ENCODE peak calls at places on chromosomes 12 and 14, in four cellular contexts. One of them, this sample, is unnamed.

GRCh38 chr12:95328708-95329107 is 111.1 kb downstream of the VEZT start:
- DNase-seq in mesenchymal stem cell: no peak
- DNase-seq in NCI-H2107: no peak
- DNase-seq in memory B cell: no peak
- DNase-seq in this sample: no peak

GRCh38 chr14:78153069-78153351 is 17.2 kb upstream of the NRXN3 start:
- DNase-seq in memory B cell: no peak
- DNase-seq in NCI-H2107: no peak
- DNase-seq in mesenchymal stem cell: no peak
- DNase-seq in this sample: no peak

GRCh38 chr12:81543621-81544139 is 215.5 kb downstream of the PPFIA2 start:
- DNase-seq in mesenchymal stem cell: no peak
- DNase-seq in NCI-H2107: no peak
- DNase-seq in memory B cell: no peak
- DNase-seq in this sample: no peak

GRCh38 chr12:107704056-107704455 is 18.5 kb downstream of the PWP1 start:
- DNase-seq in NCI-H2107: no peak
- DNase-seq in mesenchymal stem cell: no peak
- DNase-seq in memory B cell: no peak
- DNase-seq in this sample: no peak

GRCh38 chr14:22471545-22472121 is 117.4 kb downstream of the DAD1 start:
- DNase-seq in mesenchymal stem cell: peak; percentile 51
- DNase-seq in NCI-H2107: no peak
- DNase-seq in memory B cell: no peak
- DNase-seq in this sample: no peak

GRCh38 chr12:4994622-4995021 is 49.1 kb upstream of the KCNA5 start:
- DNase-seq in NCI-H2107: no peak
- DNase-seq in mesenchymal stem cell: no peak
- DNase-seq in memory B cell: no peak
- DNase-seq in this sample: no peak

GRCh38 chr12:119061208-119061796 is 80.0 kb downstream of the SRRM4 start:
- DNase-seq in memory B cell: no peak
- DNase-seq in NCI-H2107: no peak
- DNase-seq in mesenchymal stem cell: peak; percentile 18
- DNase-seq in this sample: peak; percentile 64

GRCh38 chr14:103185051-103186027 is 62.1 kb downstream of the TNFAIP2 start:
- DNase-seq in memory B cell: peak; percentile 38
- DNase-seq in mesenchymal stem cell: peak; percentile 56
- DNase-seq in NCI-H2107: peak; percentile 35
- DNase-seq in this sample: no peak

GRCh38 chr12:115871714-115872113 is 405.8 kb downstream of the MED13L start:
- DNase-seq in memory B cell: no peak
- DNase-seq in NCI-H2107: peak; percentile 38
- DNase-seq in mesenchymal stem cell: peak; percentile 35
- DNase-seq in this sample: no peak

GRCh38 chr12:12909228-12909994 is 18.0 kb downstream of the GPRC5A start:
- DNase-seq in NCI-H2107: no peak
- DNase-seq in memory B cell: no peak
- DNase-seq in mesenchymal stem cell: no peak
- DNase-seq in this sample: no peak

GRCh38 chr14:67270354-67270753 is 29.1 kb downstream of the PALS1 start:
- DNase-seq in memory B cell: no peak
- DNase-seq in NCI-H2107: no peak
- DNase-seq in mesenchymal stem cell: peak; percentile 46
- DNase-seq in this sample: no peak

GRCh38 chr12:19129121-19129485 is 430 bp upstream of the PLEKHA5 start:
- DNase-seq in NCI-H2107: no peak
- DNase-seq in memory B cell: no peak
- DNase-seq in mesenchymal stem cell: peak; percentile 54
- DNase-seq in this sample: no peak

GRCh38 chr14:70425349-70425748 is 8.5 kb upstream of the SYNJ2BP start:
- DNase-seq in NCI-H2107: peak; percentile 4
- DNase-seq in mesenchymal stem cell: no peak
- DNase-seq in memory B cell: no peak
- DNase-seq in this sample: no peak

GRCh38 chr12:124804011-124804621 is 59.5 kb downstream of the SCARB1 start:
- DNase-seq in NCI-H2107: no peak
- DNase-seq in memory B cell: no peak
- DNase-seq in mesenchymal stem cell: peak; percentile 8
- DNase-seq in this sample: no peak

GRCh38 chr12:119182701-119183493 is 4.2 kb downstream of the HSPB8 start:
- DNase-seq in mesenchymal stem cell: peak; percentile 86
- DNase-seq in memory B cell: no peak
- DNase-seq in NCI-H2107: no peak
- DNase-seq in this sample: no peak

GRCh38 chr14:36515105-36515593 is 4.9 kb downstream of the NKX2-1 start:
- DNase-seq in memory B cell: no peak
- DNase-seq in NCI-H2107: no peak
- DNase-seq in mesenchymal stem cell: no peak
- DNase-seq in this sample: no peak

GRCh38 chr12:49868952-49869815 is 26.3 kb upstream of the BCDIN3D start:
- DNase-seq in memory B cell: no peak
- DNase-seq in mesenchymal stem cell: peak; percentile 98
- DNase-seq in NCI-H2107: peak; percentile 78
- DNase-seq in this sample: no peak

This sample was measured in progenitor cell of endocrine pancreas.